ENCODE peak calls at places on chromosome 3, in five cellular contexts. P, B, N, F and M are unnamed samples.

GRCh38 chr3:113018461-113019181 is 27.8 kb downstream of the GTPBP8 start:
- DNase-seq in P (peak; percentile 9), B (peak; percentile 19), N (no peak), F (no peak), M (no peak)

GRCh38 chr3:110362756-110363155 is 708.9 kb upstream of the NECTIN3 start:
- DNase-seq in P (no peak), B (no peak), N (no peak), F (no peak), M (no peak)

GRCh38 chr3:56025316-56025715 is 443.0 kb downstream of the ERC2 start:
- DNase-seq in P (no peak), B (peak; percentile 1), N (no peak), F (no peak), M (no peak)

GRCh38 chr3:37920156-37920686 is 58.5 kb downstream of the CTDSPL start:
- DNase-seq in P (no peak), B (no peak), N (no peak), F (no peak), M (no peak)

GRCh38 chr3:114214542-114215341 is 22.6 kb downstream of the ZNF80 start:
- DNase-seq in P (no peak), B (no peak), N (no peak), F (no peak), M (no peak)

GRCh38 chr3:61068084-61068483 is 183.2 kb downstream of the FHIT start:
- DNase-seq in P (no peak), B (no peak), N (no peak), F (no peak), M (no peak)

GRCh38 chr3:10189557-10190374 is 25.0 kb downstream of the IRAK2 start:
- DNase-seq in P (peak; percentile 56), B (no peak), N (no peak), F (no peak), M (no peak)

GRCh38 chr3:10742031-10742671 is 73.9 kb upstream of the SLC6A11 start:
- DNase-seq in P (no peak), B (no peak), N (no peak), F (no peak), M (no peak)

GRCh38 chr3:98574157-98574556 is 19.3 kb downstream of the CPOX start:
- DNase-seq in P (peak; percentile 43), B (peak; percentile 1), N (no peak), F (no peak), M (no peak)

GRCh38 chr3:54564374-54564925 is 363.4 kb downstream of the LRTM1 start:
- DNase-seq in P (no peak), B (no peak), N (no peak), F (no peak), M (no peak)

GRCh38 chr3:130529816-130530215 is 12.8 kb downstream of the COL6A6 start:
- DNase-seq in P (no peak), B (no peak), N (no peak), F (no peak), M (no peak)

GRCh38 chr3:42490243-42490642 is 12.2 kb upstream of the VIPR1 start:
- DNase-seq in P (no peak), B (peak; percentile 21), N (no peak), F (no peak), M (no peak)

GRCh38 chr3:156892701-156893100 is 66.5 kb downstream of the LEKR1 start:
- DNase-seq in P (no peak), B (no peak), N (no peak), F (no peak), M (no peak)

GRCh38 chr3:60743631-60744164 is 507.6 kb downstream of the FHIT start:
- DNase-seq in P (no peak), B (peak; percentile 41), N (no peak), F (no peak), M (no peak)

GRCh38 chr3:79368403-79368802 is 399.4 kb downstream of the ROBO1 start:
- DNase-seq in P (no peak), B (no peak), N (no peak), F (no peak), M (no peak)

GRCh38 chr3:140467104-140467577 is 210.7 kb upstream of the TRIM42 start:
- DNase-seq in P (no peak), B (no peak), N (no peak), F (no peak), M (no peak)

GRCh38 chr3:132879651-132880050 is 157.4 kb upstream of the NPHP3 start:
- DNase-seq in P (no peak), B (no peak), N (no peak), F (no peak), M (no peak)

GRCh38 chr3:94413721-94414106 is 350.9 kb downstream of the NSUN3 start:
- DNase-seq in P (no peak), B (no peak), N (no peak), F (no peak), M (no peak)

GRCh38 chr3:73036694-73037368 is 24.6 kb upstream of the EBLN2 start:
- DNase-seq in P (no peak), B (no peak), N (no peak), F (no peak), M (no peak)

GRCh38 chr3:175335229-175335628 is 476.1 kb downstream of the NAALADL2 start:
- DNase-seq in P (no peak), B (no peak), N (no peak), F (no peak), M (no peak)

GRCh38 chr3:141834296-141834695 is 42.1 kb upstream of the ATP1B3 start:
- DNase-seq in P (no peak), B (no peak), N (no peak), F (peak; percentile 60), M (no peak)

GRCh38 chr3:145522893-145523651 is 637.9 kb downstream of the PLOD2 start:
- DNase-seq in P (no peak), B (no peak), N (no peak), F (no peak), M (no peak)

GRCh38 chr3:21484323-21485154 is 266.5 kb downstream of the ZNF385D start:
- DNase-seq in P (peak; percentile 17), B (peak; percentile 34), N (no peak), F (peak; percentile 26), M (peak; percentile 14)

GRCh38 chr3:116442331-116443021 is 2.8 kb downstream of the LSAMP start:
- DNase-seq in P (no peak), B (no peak), N (no peak), F (no peak), M (no peak)

GRCh38 chr3:197394464-197395321 is 96.3 kb upstream of the DLG1 start:
- DNase-seq in P (peak; percentile 64), B (no peak), N (peak; percentile 53), F (peak; percentile 54), M (peak; percentile 0)

GRCh38 chr3:138114988-138115971 is at the start of gene DZIP1L:
- DNase-seq in P (peak; percentile 34), B (peak; percentile 38), N (peak; percentile 46), F (peak; percentile 64), M (peak; percentile 59)

GRCh38 chr3:122890077-122890484 is 95.2 kb downstream of the SLC49A4 start:
- DNase-seq in P (peak; percentile 6), B (no peak), N (no peak), F (no peak), M (no peak)

GRCh38 chr3:101117981-101118380 is 124.8 kb upstream of the ABI3BP start:
- DNase-seq in P (no peak), B (no peak), N (no peak), F (no peak), M (no peak)